ENCODE peak calls at places on chromosomes 12 and 14, in five cellular contexts. D is HEK293T, H is COR-L47, J is T-helper 1 cell, L is BJ. P is an unnamed sample.

GRCh38 chr14:37900582-37900981 is 305.2 kb downstream of the TTC6 start:
- DNase-seq in D (no peak), H (no peak), J (no peak), L (no peak), P (no peak)

GRCh38 chr12:93524386-93525133 is 47.9 kb upstream of the SOCS2 start:
- DNase-seq in D (no peak), H (no peak), J (no peak), L (no peak), P (no peak)

GRCh38 chr12:25995906-25996305 is 37.4 kb downstream of the RASSF8 start:
- DNase-seq in D (no peak), H (no peak), J (no peak), L (no peak), P (no peak)

GRCh38 chr12:77591959-77592358 is 238.7 kb upstream of the NAV3 start:
- DNase-seq in D (no peak), H (peak; percentile 53), J (no peak), L (no peak), P (peak; percentile 21)

GRCh38 chr14:78902010-78902623 is 731.9 kb downstream of the NRXN3 start:
- DNase-seq in D (peak; percentile 35), H (peak; percentile 48), J (no peak), L (no peak), P (peak; percentile 37)

GRCh38 chr14:50550294-50550693 is 9.7 kb upstream of the ATL1 start:
- DNase-seq in D (no peak), H (no peak), J (no peak), L (no peak), P (no peak)

GRCh38 chr14:104688755-104689619 is at the start of gene INF2:
- DNase-seq in D (peak; percentile 77), H (peak; percentile 69), J (peak; percentile 62), L (no peak), P (no peak)

GRCh38 chr14:68211886-68212285 is 392.3 kb downstream of the RAD51B start:
- DNase-seq in D (no peak), H (no peak), J (no peak), L (no peak), P (no peak)

GRCh38 chr14:95495538-95496025 is 20.9 kb downstream of the SYNE3 start:
- DNase-seq in D (no peak), H (no peak), J (no peak), L (no peak), P (no peak)

GRCh38 chr14:23183076-23183475 is 384 bp downstream of the SLC7A8 start:
- DNase-seq in D (no peak), H (no peak), J (no peak), L (no peak), P (peak; percentile 19)

GRCh38 chr12:32603858-32604257 is 75.2 kb upstream of the DNM1L start:
- DNase-seq in D (no peak), H (no peak), J (no peak), L (peak; percentile 43), P (no peak)

GRCh38 chr14:68541128-68541896 is 251.6 kb downstream of the ZFP36L1 start:
- DNase-seq in D (no peak), H (no peak), J (no peak), L (no peak), P (no peak)

GRCh38 chr14:105168496-105168978 is at the start of gene JAG2:
- DNase-seq in D (peak; percentile 75), H (peak; percentile 74), J (peak; percentile 47), L (no peak), P (peak; percentile 38)

P was measured in NCI-H748 treated with DMSO at 0.1 percent for 48 hours.